ENCODE peak calls at places on chromosomes 4 and X, in seven cellular contexts. A is SK-N-SH, G is GM12878, Z is H1, J is HCT116, L is K562, K is HepG2. O is an unnamed sample.
A peak's percentile ranks its signal among the peaks of the same experiment; 100 is the strongest.

GRCh38 chrX:31459361-31459760 is 387.5 kb upstream of the FTHL17 start:
- DNase-seq in A (no peak), G (no peak), Z (no peak), J (no peak), L (no peak), K (no peak), O (no peak)

GRCh38 chr4:151990201-151990600 is 229.4 kb upstream of the GATB start:
- DNase-seq in A (no peak), G (no peak), Z (no peak), J (peak; percentile 35), L (no peak), K (no peak), O (no peak)

GRCh38 chr4:77126844-77127614 is 30.0 kb upstream of the CCNG2 start:
- DNase-seq in A (no peak), G (no peak), Z (no peak), J (no peak), L (no peak), K (no peak), O (no peak)

GRCh38 chrX:1484638-1485019 is 31.9 kb upstream of the ASMTL start:
- DNase-seq in A (no peak), G (no peak), Z (no peak), J (no peak), L (no peak), K (no peak), O (no peak)

GRCh38 chr4:26322349-26322748 is 1.5 kb downstream of the RBPJ start:
- DNase-seq in A (no peak), G (no peak), Z (no peak), J (no peak), L (no peak), K (no peak), O (no peak)

GRCh38 chr4:173448919-173449641 is 50.2 kb upstream of the SCRG1 start:
- DNase-seq in A (peak; percentile 36), G (no peak), Z (no peak), J (no peak), L (peak; percentile 16), K (no peak), O (no peak)

GRCh38 chrX:21806691-21807090 is 32.7 kb upstream of the MBTPS2 start:
- DNase-seq in A (no peak), G (no peak), Z (no peak), J (no peak), L (no peak), K (no peak), O (no peak)

GRCh38 chrX:3550871-3551270 is 162.6 kb downstream of the PRKX start:
- DNase-seq in A (no peak), G (no peak), Z (no peak), J (no peak), L (no peak), K (no peak), O (no peak)

GRCh38 chr4:178320003-178320402 is 877.8 kb upstream of the AGA start:
- DNase-seq in A (no peak), G (no peak), Z (no peak), J (no peak), L (no peak), K (no peak), O (no peak)

GRCh38 chr4:112793033-112793432 is 156.1 kb downstream of the LARP7 start:
- DNase-seq in A (no peak), G (no peak), Z (no peak), J (no peak), L (no peak), K (no peak), O (no peak)

GRCh38 chrX:17584248-17584681 is 153.0 kb upstream of the SCML1 start:
- DNase-seq in A (no peak), G (no peak), Z (no peak), J (no peak), L (no peak), K (no peak), O (no peak)

GRCh38 chrX:110082156-110082555 is 79.2 kb downstream of the TMEM164 start:
- DNase-seq in A (no peak), G (no peak), Z (no peak), J (no peak), L (no peak), K (no peak), O (peak; percentile 2)

GRCh38 chr4:84985952-84986351 is 19.5 kb upstream of the WDFY3 start:
- DNase-seq in A (no peak), G (no peak), Z (no peak), J (peak; percentile 48), L (peak; percentile 30), K (peak; percentile 6), O (no peak)

GRCh38 chr4:98558770-98559169 is 99.6 kb downstream of the TSPAN5 start:
- DNase-seq in A (no peak), G (no peak), Z (no peak), J (no peak), L (no peak), K (no peak), O (no peak)

GRCh38 chr4:14841801-14842748 is 160.2 kb upstream of the CPEB2 start:
- DNase-seq in A (no peak), G (no peak), Z (no peak), J (no peak), L (no peak), K (no peak), O (no peak)

GRCh38 chr4:13558881-13559280 is 14.6 kb upstream of the NKX3-2 start:
- DNase-seq in A (no peak), G (no peak), Z (no peak), J (no peak), L (no peak), K (no peak), O (no peak)

GRCh38 chr4:147076179-147076578 is 130.5 kb upstream of the TTC29 start:
- DNase-seq in A (no peak), G (no peak), Z (no peak), J (no peak), L (peak; percentile 10), K (no peak), O (no peak)

GRCh38 chr4:73998040-73999011 is at the start of gene CXCL5:
- DNase-seq in A (no peak), G (no peak), Z (peak; percentile 78), J (no peak), L (no peak), K (no peak), O (no peak)

GRCh38 chrX:102129473-102129872 is 4.0 kb downstream of the TCEAL2 start:
- DNase-seq in A (peak; percentile 41), G (no peak), Z (no peak), J (no peak), L (peak; percentile 2), K (no peak), O (peak; percentile 7)

GRCh38 chrX:20063716-20064351 is 52.9 kb downstream of the MAP7D2 start:
- DNase-seq in A (no peak), G (no peak), Z (peak; percentile 48), J (no peak), L (peak; percentile 20), K (no peak), O (no peak)

GRCh38 chr4:1448589-1449420 is 42.6 kb upstream of the NKX1-1 start:
- DNase-seq in A (peak; percentile 13), G (no peak), Z (peak; percentile 45), J (no peak), L (no peak), K (no peak), O (no peak)
- TF ChIP-seq JUND in A (no peak), G (no peak), Z (no peak), J (no peak), L (no peak), K (no peak), O (no peak)

DNA sequence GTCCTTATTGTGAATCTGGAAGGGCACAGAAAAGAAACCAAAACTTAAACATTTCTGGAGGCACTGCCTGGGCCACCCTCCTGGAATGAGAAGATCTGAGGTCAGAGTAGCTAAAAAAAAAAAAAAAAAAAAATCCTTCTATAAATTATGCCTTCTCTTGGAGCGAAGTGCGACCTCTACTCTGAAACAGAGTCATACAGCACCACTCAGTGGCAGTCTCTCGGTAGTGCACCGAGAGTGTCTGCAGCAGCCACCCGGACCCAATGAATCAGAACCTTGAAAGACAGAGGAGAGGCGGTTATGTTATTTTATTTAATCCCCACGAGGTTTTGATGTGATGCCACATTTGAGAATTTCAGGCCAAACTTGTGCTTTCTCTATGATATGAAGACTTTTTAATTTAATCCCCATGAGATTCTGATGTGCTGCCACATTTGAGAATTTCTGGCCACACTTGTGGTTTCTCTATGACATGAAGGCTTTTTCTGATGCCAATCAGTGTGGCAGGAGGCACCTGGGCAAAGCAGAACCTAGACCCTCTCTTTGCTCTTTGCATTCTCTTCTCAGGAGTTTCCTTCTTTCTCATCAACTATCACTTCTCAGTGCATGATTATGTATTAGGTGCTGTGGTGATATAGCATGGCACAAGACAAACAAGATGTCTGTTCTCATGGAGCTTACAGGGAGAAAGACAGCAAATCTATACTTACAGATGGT is 5.6 kb upstream of the CT47C1 start:
- DNase-seq in A (peak; percentile 44), G (no peak), Z (peak; percentile 59), J (peak; percentile 26), L (peak; percentile 62), K (peak; percentile 4), O (peak; percentile 40)
- TF ChIP-seq JUND in A (no peak), G (no peak), Z (no peak), J (no peak), L (no peak), K (no peak), O (no peak)

DNA sequence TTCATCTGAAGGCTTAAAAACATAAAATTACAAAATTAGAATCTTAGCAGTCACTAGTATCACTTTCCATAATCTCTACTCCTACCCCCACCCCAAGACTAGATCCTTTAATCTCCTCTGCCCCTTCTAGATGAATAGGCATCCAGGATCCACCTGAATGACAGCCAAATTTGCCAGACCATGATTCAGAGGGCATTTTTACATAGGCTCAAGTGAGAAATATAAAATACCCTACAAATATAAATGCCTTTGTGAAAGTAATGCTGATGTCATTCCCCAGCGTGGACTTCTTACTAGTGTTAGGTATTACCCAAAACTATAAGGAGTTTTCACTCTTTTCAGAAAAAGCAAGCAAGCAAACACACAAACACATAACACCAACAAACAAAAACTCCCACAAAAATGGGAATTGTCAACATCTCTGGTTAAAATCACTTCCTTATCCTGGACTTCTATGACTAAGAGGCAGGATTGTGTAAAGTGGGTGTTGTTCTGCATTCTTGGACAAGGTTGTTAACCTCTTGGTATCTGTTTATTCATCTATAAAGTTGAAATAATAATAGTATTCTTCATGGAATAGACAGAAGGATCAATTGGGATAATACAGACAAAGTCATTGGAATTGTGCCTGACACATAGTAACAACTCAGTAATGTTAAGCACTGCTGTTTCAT is 51.3 kb upstream of the TMPRSS11F start:
- DNase-seq in A (no peak), G (no peak), Z (no peak), J (no peak), L (no peak), K (no peak), O (no peak)
- TF ChIP-seq JUND in A (no peak), G (no peak), Z (no peak), J (no peak), L (no peak), K (no peak), O (no peak)

DNA sequence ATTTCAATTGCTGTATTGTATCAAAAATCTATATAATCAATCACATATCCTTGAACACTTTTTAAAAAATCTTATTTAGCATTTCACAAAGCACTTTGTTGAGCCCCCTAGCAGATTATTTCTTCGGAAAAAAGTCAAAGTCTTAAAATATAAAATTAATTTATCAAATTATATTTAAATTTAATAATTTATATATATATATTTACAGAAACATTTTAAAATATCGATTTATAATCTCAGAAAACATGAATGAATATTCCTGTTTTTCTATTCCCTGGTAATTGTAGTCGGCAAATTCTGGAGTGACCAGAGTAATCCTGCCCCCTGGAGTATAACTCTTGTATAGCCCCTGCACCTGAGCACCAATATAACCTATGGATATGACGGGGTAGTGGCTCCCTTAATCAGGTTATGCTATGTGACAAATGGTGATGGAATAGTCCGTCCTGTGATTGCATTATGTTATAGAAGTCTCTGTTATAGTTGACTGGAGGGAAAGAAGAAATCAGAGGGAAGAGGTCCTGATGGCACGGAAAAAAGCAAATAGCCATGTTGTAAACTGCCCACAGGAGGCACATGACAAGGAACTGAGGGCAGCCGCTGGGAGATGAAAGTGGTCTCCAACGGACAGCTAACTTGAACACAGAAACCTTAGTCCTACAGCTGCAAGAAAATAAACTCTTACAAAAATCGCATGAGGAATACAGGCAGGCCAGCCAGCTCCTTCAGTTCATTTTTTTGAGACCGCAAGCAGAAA is 1092.3 kb downstream of the ARAP2 start:
- DNase-seq in A (peak; percentile 20), G (no peak), Z (peak; percentile 66), J (peak; percentile 29), L (peak; percentile 12), K (peak; percentile 32), O (peak; percentile 7)
- TF ChIP-seq JUND in A (no peak), G (no peak), Z (no peak), J (no peak), L (no peak), K (no peak), O (no peak)

O was measured in T47D.